ENCODE peak calls at places on chromosomes 12 and 14, in five cellular contexts. Y is progenitor cell of endocrine pancreas, H is GM10248, Z is AG09319, G is PC-3. M is an unnamed sample.

GRCh38 chr12:27193854-27194544 is 50.1 kb upstream of the STK38L start:
- DNase-seq in G (no peak), Y (no peak), Z (no peak), H (no peak), M (peak)

GRCh38 chr14:105141486-105142281 is 26.9 kb downstream of the JAG2 start:
- DNase-seq in Z (no peak), G (no peak), H (no peak), Y (no peak), M (no peak)

GRCh38 chr12:27711312-27711682 is 665 bp downstream of the MRPS35 start:
- DNase-seq in H (peak), G (peak), Z (no peak), Y (no peak), M (no peak)

GRCh38 chr12:48995061-48995879 is 3.9 kb downstream of the DDN start:
- DNase-seq in Y (peak), G (peak), H (peak), Z (no peak), M (peak)

GRCh38 chr14:58912287-58912686 is 274.5 kb downstream of the DACT1 start:
- DNase-seq in G (no peak), Z (no peak), H (no peak), Y (no peak), M (no peak)

GRCh38 chr12:47021298-47021697 is 58.1 kb upstream of the PCED1B start:
- DNase-seq in H (peak), Z (peak), Y (no peak), G (peak), M (peak)

GRCh38 chr12:77060136-77060882 is 5.1 kb downstream of the E2F7 start:
- DNase-seq in G (no peak), H (peak), Y (no peak), Z (no peak), M (no peak)

GRCh38 chr12:57225680-57226190 is 3.8 kb upstream of the SHMT2 start:
- DNase-seq in H (no peak), Z (no peak), Y (no peak), G (no peak), M (no peak)

GRCh38 chr12:18343708-18344107 is 82.4 kb downstream of the PIK3C2G start:
- DNase-seq in Y (no peak), Z (no peak), H (no peak), G (no peak), M (no peak)

GRCh38 chr12:52794479-52795331 is 1.2 kb downstream of the KRT3 start:
- DNase-seq in Y (no peak), G (peak), H (no peak), Z (no peak), M (no peak)

GRCh38 chr12:122999196-122999946 is 18.9 kb downstream of the ARL6IP4 start:
- DNase-seq in Y (no peak), Z (no peak), H (no peak), G (no peak), M (no peak)

GRCh38 chr12:54005531-54005852 is 3.3 kb upstream of the HOXC8 start:
- DNase-seq in G (no peak), H (no peak), Z (no peak), Y (no peak), M (no peak)

GRCh38 chr12:117525766-117526165 is 164.3 kb upstream of the NOS1 start:
- DNase-seq in Z (no peak), Y (no peak), H (no peak), G (no peak), M (no peak)

GRCh38 chr14:23512156-23512555 is 39.4 kb downstream of the ZFHX2 start:
- DNase-seq in G (no peak), Y (no peak), Z (no peak), H (no peak), M (no peak)

GRCh38 chr14:96811985-96812667 is 14.9 kb downstream of the VRK1 start:
- DNase-seq in Y (no peak), Z (no peak), H (no peak), G (no peak), M (no peak)

GRCh38 chr14:103273145-103273846 is 60.7 kb upstream of the EIF5 start:
- DNase-seq in H (no peak), Z (no peak), Y (no peak), G (no peak), M (no peak)

GRCh38 chr14:53896773-53897172 is 59.9 kb downstream of the BMP4 start:
- DNase-seq in H (no peak), Y (no peak), Z (peak), G (no peak), M (no peak)

GRCh38 chr12:111705672-111706071 is 19.8 kb downstream of the ACAD10 start:
- DNase-seq in Y (no peak), G (no peak), Z (no peak), H (no peak), M (no peak)

GRCh38 chr14:58072288-58073071 is 79.5 kb downstream of the ARMH4 start:
- DNase-seq in G (peak), Z (peak), H (peak), Y (peak), M (peak)

GRCh38 chr14:64714432-64715025 is 10.3 kb downstream of the PLEKHG3 start:
- DNase-seq in Y (no peak), Z (no peak), G (no peak), H (no peak), M (no peak)

GRCh38 chr12:87381747-87382146 is 647.5 kb downstream of the C12orf50 start:
- DNase-seq in Z (no peak), G (no peak), H (no peak), Y (no peak), M (no peak)

GRCh38 chr12:62732861-62733427 is 202.0 kb downstream of the PPM1H start:
- DNase-seq in Y (no peak), H (no peak), Z (peak), G (peak), M (peak)

GRCh38 chr12:87931764-87932163 is 97.4 kb downstream of the C12orf50 start:
- DNase-seq in H (no peak), Y (no peak), Z (no peak), G (peak), M (no peak)

GRCh38 chr12:10612954-10613333 is 465 bp downstream of the MAGOHB start:
- DNase-seq in H (no peak), G (peak), Y (no peak), Z (no peak), M (peak)

GRCh38 chr12:43255642-43256041 is 296.4 kb downstream of the ADAMTS20 start:
- DNase-seq in H (no peak), Y (no peak), Z (no peak), G (no peak), M (no peak)

GRCh38 chr12:132398386-132398991 is 69.1 kb upstream of the GALNT9 start:
- DNase-seq in H (no peak), Y (no peak), G (no peak), Z (no peak), M (no peak)

GRCh38 chr14:92254786-92255185 is 68.2 kb upstream of the SLC24A4 start:
- DNase-seq in H (no peak), G (no peak), Y (no peak), Z (peak), M (peak)

GRCh38 chr14:87084908-87085307 is 908.1 kb downstream of the GALC start:
- DNase-seq in Y (no peak), H (no peak), Z (no peak), G (no peak), M (no peak)

GRCh38 chr12:64611430-64612286 is 1.4 kb downstream of the RASSF3 start:
- DNase-seq in G (peak), H (no peak), Z (no peak), Y (no peak), M (peak)

GRCh38 chr14:64769096-64770020 is 65.1 kb downstream of the PLEKHG3 start:
- DNase-seq in Z (no peak), H (no peak), Y (no peak), G (no peak), M (no peak)

GRCh38 chr12:25725874-25726273 is 172.8 kb upstream of the LMNTD1 start:
- DNase-seq in Y (no peak), Z (no peak), H (no peak), G (no peak), M (no peak)

GRCh38 chr12:124034297-124034696 is 61.3 kb downstream of the ZNF664 start:
- DNase-seq in Y (no peak), G (no peak), H (no peak), Z (no peak), M (no peak)
- TF ChIP-seq CTCF in Y (no peak), G (no peak), H (no peak), Z (no peak), M (no peak)

DNA sequence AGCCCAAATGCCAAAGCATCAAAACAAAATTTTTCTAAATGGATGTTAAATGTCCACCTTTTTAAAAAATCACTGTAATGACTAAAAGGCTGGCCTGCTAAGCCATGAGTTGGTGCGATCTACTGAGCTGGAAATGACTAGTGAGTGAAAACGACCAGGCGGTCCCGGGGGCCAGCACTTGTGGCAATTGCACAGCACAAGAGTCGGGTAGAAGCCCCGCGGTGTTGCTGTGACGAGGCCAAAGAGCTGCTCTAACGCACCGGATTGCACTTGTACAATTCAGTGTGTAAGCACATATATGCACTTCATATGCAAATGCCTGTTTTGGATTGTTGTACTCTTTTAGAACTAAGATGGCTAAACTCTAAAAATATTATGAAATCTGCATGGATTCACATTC is 64.1 kb upstream of the DYNC1H1 start:
- DNase-seq in H (no peak), Y (no peak), Z (no peak), G (no peak), M (no peak)
- TF ChIP-seq CTCF in H (no peak), Y (no peak), Z (no peak), G (no peak), M (no peak)

DNA sequence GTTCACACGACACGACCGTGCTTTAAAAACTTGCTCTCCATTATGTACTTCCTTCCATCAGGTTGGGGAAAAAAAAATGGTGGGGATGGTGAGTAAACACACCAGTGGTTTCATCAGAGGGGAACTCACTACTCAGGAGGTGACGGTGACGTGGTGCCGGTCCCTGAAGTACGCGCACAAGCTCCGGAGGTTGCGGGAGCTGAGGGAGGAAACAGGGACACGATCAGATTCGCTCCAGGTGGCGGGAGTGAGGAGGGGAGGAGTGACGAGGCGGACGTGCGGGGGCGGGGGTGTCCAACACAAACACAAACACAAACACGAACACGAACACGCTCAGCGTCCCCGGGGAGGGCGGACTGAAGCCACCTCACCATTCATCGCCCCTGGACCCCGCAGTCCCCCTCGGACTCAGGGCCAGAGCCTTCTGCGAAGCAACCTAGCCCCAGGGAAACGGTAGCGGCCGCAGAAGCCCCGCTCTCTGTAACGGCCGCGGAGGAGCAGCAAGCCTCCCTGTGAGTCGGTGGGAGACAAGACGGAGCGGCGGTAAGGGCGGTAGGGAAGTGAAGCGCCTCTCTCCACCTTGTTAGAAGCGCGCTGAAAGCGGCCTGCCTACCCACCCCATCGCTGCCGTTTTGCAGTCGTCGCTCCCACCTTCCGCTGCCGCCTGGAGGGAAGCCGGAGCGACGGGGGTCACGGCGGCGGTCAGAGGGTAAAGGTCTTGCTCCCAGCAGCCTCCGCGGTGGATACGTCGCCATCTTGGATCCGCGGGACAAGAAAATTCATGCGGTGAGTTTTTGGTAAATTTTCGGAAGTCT is at the start of gene CNOT2:
- DNase-seq in G (peak), Z (peak), H (peak), Y (peak), M (peak)
- TF ChIP-seq CTCF in G (no peak), Z (no peak), H (no peak), Y (no peak), M (no peak)

GRCh38 chr14:69475194-69475818 is 9.2 kb upstream of the PLEKHD1 start:
- DNase-seq in G (peak), Z (no peak), H (peak), Y (no peak), M (peak)
- TF ChIP-seq CTCF in G (peak), Z (peak), H (peak), Y (peak), M (peak)

GRCh38 chr14:72892103-72892878 is 1.6 kb downstream of the DPF3 start:
- DNase-seq in G (peak), Y (no peak), H (no peak), Z (no peak), M (no peak)
- TF ChIP-seq CTCF in G (peak), Y (no peak), H (no peak), Z (no peak), M (no peak)